ENCODE peak calls at places on chromosomes 1 and 21, in four cellular contexts. E, P, Y and I are unnamed samples. For H3K4me1, the result is how much of the 10 kb centered on the place peaks cover.

GRCh38 chr1:1293258-1293617 is 13.0 kb downstream of the SCNN1D start:
- DNase-seq in E (no peak), P (no peak), Y (no peak), I (no peak)

GRCh38 chr1:10588640-10589039 is 113.9 kb downstream of the PEX14 start:
- DNase-seq in E (no peak), P (no peak), Y (no peak), I (no peak)

GRCh38 chr1:242243472-242243871 is 244.6 kb upstream of the MAP1LC3C start:
- DNase-seq in E (no peak), P (no peak), Y (no peak), I (no peak)

GRCh38 chr21:26140185-26140584 is 30.4 kb downstream of the APP start:
- DNase-seq in E (peak), P (no peak), Y (no peak), I (no peak)

GRCh38 chr1:203765029-203765837 is at the start of gene LAX1:
- DNase-seq in E (no peak), P (no peak), Y (peak), I (peak)

GRCh38 chr1:1841575-1841991 is 49.3 kb downstream of the GNB1 start:
- DNase-seq in E (no peak), P (no peak), Y (no peak), I (no peak)

GRCh38 chr1:89130716-89131115 is 4.8 kb upstream of the GBP2 start:
- DNase-seq in E (no peak), P (no peak), Y (no peak), I (no peak)

GRCh38 chr21:45263534-45263933 is 24.2 kb downstream of the POFUT2 start:
- DNase-seq in E (no peak), P (no peak), Y (no peak), I (no peak)

GRCh38 chr1:117286562-117286961 is 75.8 kb upstream of the VTCN1 start:
- DNase-seq in E (no peak), P (no peak), Y (no peak), I (no peak)

GRCh38 chr1:39458991-39459390 is 32.4 kb upstream of the BMP8A start:
- DNase-seq in E (no peak), P (no peak), Y (no peak), I (no peak)

DNA sequence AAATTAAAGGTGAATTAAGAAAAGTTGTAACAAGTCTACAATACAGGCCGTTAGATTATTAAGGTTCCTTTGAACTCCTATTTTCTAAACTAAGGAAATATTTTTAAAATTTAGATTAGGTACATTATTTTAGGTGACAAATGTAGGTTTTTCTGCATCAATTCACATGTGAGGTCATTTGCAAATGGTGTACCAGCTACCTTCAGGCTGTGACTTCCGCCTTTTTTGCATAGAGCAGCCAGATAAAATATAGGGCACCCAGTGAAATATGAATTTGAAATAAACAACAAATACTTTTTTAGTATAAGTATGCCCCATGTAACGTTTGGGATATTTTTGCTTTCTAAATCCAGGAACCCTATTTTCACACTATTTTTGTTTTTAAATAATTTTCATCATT is 544.0 kb downstream of the LMO4 start:
- DNase-seq in E (no peak), P (no peak), Y (no peak), I (no peak)
- H3K4me1 ChIP-seq in E (under half), P (under half), Y (under half), I (under half)

DNA sequence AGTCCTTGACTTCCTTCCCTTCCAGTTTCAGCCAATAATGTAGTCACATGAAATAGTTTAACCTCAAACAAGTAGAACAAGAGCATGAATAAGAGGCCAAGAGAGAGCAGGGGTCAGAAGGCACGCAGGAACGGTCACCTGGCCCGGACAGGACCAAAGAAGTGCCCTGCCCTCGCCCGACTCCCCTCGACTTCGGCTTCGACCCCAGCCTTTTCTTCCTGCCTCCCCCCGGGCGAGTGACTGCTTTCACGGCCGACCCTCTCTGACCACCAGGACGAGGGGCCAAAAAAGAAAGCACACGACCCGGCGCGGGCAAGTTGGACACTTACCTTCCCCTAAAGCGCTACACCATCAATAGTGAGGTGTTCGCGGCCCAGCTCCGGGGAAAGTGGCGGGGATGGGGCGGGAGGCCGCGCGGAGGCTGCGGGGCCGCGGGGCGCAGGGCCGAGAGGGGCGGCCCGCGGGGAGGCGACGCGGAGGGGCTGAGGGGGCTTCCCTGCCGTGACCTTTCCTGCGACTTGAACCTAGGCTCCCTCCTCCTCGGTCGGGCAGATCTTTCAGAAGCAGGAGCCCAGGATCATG is 518 bp downstream of the RERE start:
- DNase-seq in E (no peak), P (no peak), Y (peak), I (peak)
- TF ChIP-seq CHD1 in E (no peak), P (no peak), Y (no peak), I (peak)

DNA sequence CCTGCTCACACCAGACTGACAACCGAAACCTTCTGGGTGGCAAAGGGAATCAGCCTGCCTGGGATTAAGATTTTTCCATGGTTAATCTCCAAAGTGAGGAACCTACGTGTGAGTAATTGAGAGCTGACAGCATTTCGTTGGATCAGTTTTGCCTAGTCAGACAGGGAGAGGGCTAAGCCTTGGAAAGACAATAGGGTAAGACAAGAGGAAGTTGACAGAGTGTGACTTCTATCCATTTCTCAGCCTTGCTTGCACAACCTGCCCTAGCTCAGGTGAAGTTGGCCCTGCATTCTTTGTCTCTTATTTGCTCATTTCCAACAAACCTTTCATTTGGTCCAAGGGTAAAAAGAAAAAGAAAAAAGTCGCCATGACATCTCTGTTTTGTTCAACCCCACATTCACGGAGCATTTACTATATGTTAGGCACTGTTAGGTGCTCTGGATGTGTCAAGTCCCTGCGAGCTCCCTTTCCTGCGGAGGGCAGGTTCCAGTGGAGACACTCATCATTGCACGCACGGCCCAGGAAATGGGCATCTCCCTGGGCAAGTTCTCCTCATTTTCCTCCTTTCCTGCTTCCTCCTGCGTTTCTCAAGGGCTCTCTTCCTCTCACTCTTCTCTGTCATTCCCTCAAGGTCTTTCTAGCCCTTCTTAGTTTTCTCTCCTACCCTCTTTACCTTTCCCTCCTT is 23.3 kb downstream of the KIRREL1 start:
- DNase-seq in E (no peak), P (no peak), Y (no peak), I (no peak)
- H3K4me1 ChIP-seq in E (half or more), P (under half), Y (under half), I (under half)

DNA sequence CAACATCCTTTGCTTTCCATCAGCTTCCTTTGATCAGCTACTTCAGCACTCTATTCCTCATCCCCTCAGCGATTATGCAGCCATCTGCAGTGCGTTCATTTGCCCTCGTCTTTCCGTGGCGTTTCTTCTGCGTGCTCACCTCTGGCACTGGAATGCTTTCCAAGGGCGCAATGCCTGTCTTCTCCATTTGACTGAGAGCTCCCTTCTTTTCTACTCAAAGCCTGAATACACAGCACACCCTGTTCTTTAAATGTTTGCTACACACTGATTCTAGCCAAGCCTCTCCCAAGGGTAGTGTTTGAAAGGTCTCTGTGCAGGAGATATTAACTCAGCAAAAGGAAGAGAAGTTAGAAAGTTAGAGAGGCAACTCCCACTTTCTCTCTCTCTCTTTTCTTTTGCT is 22.6 kb downstream of the C1orf116 start:
- DNase-seq in E (no peak), P (no peak), Y (no peak), I (no peak)
- TF ChIP-seq CHD1 in E (no peak), P (no peak), Y (no peak), I (no peak)

GRCh38 chr1:21302747-21303715 is 12.8 kb upstream of the ECE1 start:
- DNase-seq in E (peak), P (no peak), Y (no peak), I (no peak)

GRCh38 chr1:21300774-21301173 is 10.5 kb upstream of the ECE1 start:
- DNase-seq in E (no peak), P (no peak), Y (no peak), I (no peak)

GRCh38 chr1:21299780-21300395 is 9.6 kb upstream of the ECE1 start:
- DNase-seq in E (no peak), P (no peak), Y (no peak), I (no peak)

GRCh38 chr1:21304488-21304887 is 14.2 kb upstream of the ECE1 start:
- DNase-seq in E (no peak), P (no peak), Y (no peak), I (no peak)

GRCh38 chr1:21301794-21302440 is 11.7 kb upstream of the ECE1 start:
- DNase-seq in E (no peak), P (no peak), Y (no peak), I (no peak)
- H3K4me1 ChIP-seq in E (under half), P (under half), Y (under half), I (under half)